ENCODE peak calls at places on chromosomes 3 and 15, in four cellular contexts. C is IMR-90, Y is H1, Z is mesendoderm. V is an unnamed sample.

GRCh38 chr3:5014431-5014830 is 35.2 kb downstream of the BHLHE40 start:
- DNase-seq in Y (no peak), C (no peak), Z (no peak), V (no peak)

GRCh38 chr3:62562017-62562416 is 188.7 kb upstream of the FEZF2 start:
- DNase-seq in C (peak; percentile 69), Y (no peak), Z (no peak), V (no peak)

GRCh38 chr3:65833761-65834505 is 204.8 kb downstream of the MAGI1 start:
- DNase-seq in Y (no peak), C (peak; percentile 80), Z (peak; percentile 85), V (no peak)

GRCh38 chr3:109035082-109035481 is 81.4 kb upstream of the GUCA1C start:
- DNase-seq in Z (no peak), C (no peak), Y (no peak), V (no peak)

GRCh38 chr3:105691053-105691452 is 177.8 kb downstream of the CBLB start:
- DNase-seq in Z (no peak), C (peak; percentile 6), Y (no peak), V (no peak)

GRCh38 chr15:41607033-41607432 is 48.0 kb downstream of the TYRO3 start:
- DNase-seq in Y (no peak), Z (no peak), C (peak; percentile 97), V (no peak)

GRCh38 chr15:78898540-78898939 is 25.9 kb downstream of the MORF4L1 start:
- DNase-seq in Z (no peak), C (no peak), Y (no peak), V (no peak)

GRCh38 chr3:52481819-52482521 is 13.2 kb upstream of the STAB1 start:
- DNase-seq in Y (peak; percentile 93), C (peak; percentile 4), Z (peak; percentile 67), V (peak; percentile 88)

GRCh38 chr3:11716576-11717250 is 73.0 kb upstream of the VGLL4 start:
- DNase-seq in Z (no peak), Y (no peak), C (no peak), V (no peak)

GRCh38 chr15:83304861-83305661 is 20.6 kb upstream of the BNC1 start:
- DNase-seq in C (peak; percentile 26), Y (no peak), Z (no peak), V (no peak)

GRCh38 chr15:72368315-72368714 is 7.5 kb downstream of the HEXA start:
- DNase-seq in Z (no peak), Y (no peak), C (no peak), V (no peak)

GRCh38 chr15:68991723-68992122 is 22.8 kb upstream of the NOX5 start:
- DNase-seq in Y (no peak), C (peak; percentile 9), Z (peak; percentile 65), V (no peak)

GRCh38 chr3:126867526-126868200 is 115.3 kb upstream of the PLXNA1 start:
- DNase-seq in C (no peak), Z (no peak), Y (no peak), V (no peak)

GRCh38 chr15:99014803-99015676 is 7.4 kb upstream of the PGPEP1L start:
- DNase-seq in C (peak; percentile 72), Y (peak; percentile 85), Z (peak; percentile 87), V (peak; percentile 84)

GRCh38 chr3:69925506-69925905 is 74.0 kb upstream of the SAMMSON start:
- DNase-seq in Z (no peak), C (peak; percentile 68), Y (no peak), V (no peak)

GRCh38 chr15:81050259-81050658 is 49.5 kb downstream of the TLNRD1 start:
- DNase-seq in C (no peak), Z (no peak), Y (peak; percentile 19), V (no peak)

GRCh38 chr3:150106752-150107428 is 136.2 kb upstream of the PFN2 start:
- DNase-seq in Y (no peak), Z (peak; percentile 96), C (peak; percentile 91), V (no peak)

GRCh38 chr3:100893590-100893989 is 99.6 kb downstream of the ABI3BP start:
- DNase-seq in C (peak; percentile 66), Y (peak; percentile 53), Z (peak; percentile 70), V (peak; percentile 63)

GRCh38 chr3:14725564-14726420 is 50.9 kb downstream of the C3orf20 start:
- DNase-seq in Z (peak; percentile 21), C (peak; percentile 68), Y (no peak), V (no peak)

GRCh38 chr3:52800079-52800478 is 5.5 kb downstream of the ITIH3 start:
- DNase-seq in Y (no peak), C (no peak), Z (no peak), V (no peak)

DNA sequence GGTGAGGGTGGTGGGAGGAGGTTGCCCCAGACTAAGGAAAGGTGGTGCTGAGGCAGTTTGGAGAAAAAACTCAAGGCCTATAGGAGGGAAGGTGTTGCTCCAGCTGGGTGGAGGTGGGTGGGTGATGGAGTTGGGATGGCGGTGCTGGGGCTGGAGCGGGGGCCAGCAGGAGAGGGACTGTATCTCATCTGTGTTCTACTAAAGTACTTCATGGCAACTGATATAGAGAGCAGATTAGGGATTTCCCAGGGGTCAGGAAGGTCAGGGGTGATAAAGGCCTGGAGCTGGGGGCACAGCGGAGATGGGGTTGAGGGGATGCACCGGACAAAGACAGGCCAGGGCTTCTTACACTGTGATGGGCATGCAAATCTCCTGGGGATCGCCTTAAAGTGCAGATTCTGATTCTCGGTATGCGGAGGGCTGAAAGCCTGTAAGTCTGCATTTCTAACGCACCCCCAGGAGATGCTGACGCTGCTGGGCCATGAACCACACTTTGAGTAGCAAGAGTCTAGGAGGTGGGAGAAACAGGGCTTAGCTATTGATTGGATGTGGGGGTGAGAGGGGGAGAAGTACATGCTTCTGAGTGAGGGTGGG is 4.2 kb downstream of the KLHL40 start:
- DNase-seq in Z (no peak), Y (no peak), C (no peak), V (no peak)
- H4K5ac ChIP-seq in Z (no peak overlapping the region), Y (no peak overlapping the region), C (no peak overlapping the region), V (no peak overlapping the region)

GRCh38 chr3:117745516-117745915 is 1035.9 kb downstream of the TUSC7 start:
- DNase-seq in Y (no peak), C (no peak), Z (no peak), V (no peak)

GRCh38 chr3:117746091-117746490 is 1036.5 kb downstream of the TUSC7 start:
- DNase-seq in C (no peak), Y (no peak), Z (no peak), V (no peak)

GRCh38 chr3:117748131-117748530 is 1038.6 kb downstream of the TUSC7 start:
- DNase-seq in Z (no peak), C (peak; percentile 42), Y (no peak), V (no peak)

GRCh38 chr3:117743962-117744361 is 1034.4 kb downstream of the TUSC7 start:
- DNase-seq in C (no peak), Y (no peak), Z (no peak), V (no peak)

GRCh38 chr3:117744935-117745334 is 1035.4 kb downstream of the TUSC7 start:
- DNase-seq in Z (no peak), Y (no peak), C (no peak), V (no peak)
- H4K5ac ChIP-seq in Z (no peak overlapping the region), Y (no peak overlapping the region), C (no peak overlapping the region), V (no peak overlapping the region)

GRCh38 chr15:74024687-74025086 is 30.2 kb downstream of the PML start:
- DNase-seq in Z (no peak), C (no peak), Y (no peak), V (no peak)
- H4K5ac ChIP-seq in Z (no peak overlapping the region), C (peak overlapping the region; percentile 15), Y (no peak overlapping the region), V (no peak overlapping the region)

GRCh38 chr3:13150624-13151023 is 77.4 kb upstream of the IQSEC1 start:
- DNase-seq in Y (no peak), Z (no peak), C (no peak), V (no peak)

GRCh38 chr3:13149331-13150203 is 76.3 kb upstream of the IQSEC1 start:
- DNase-seq in Z (no peak), Y (no peak), C (no peak), V (no peak)

GRCh38 chr3:13148126-13148525 is 74.9 kb upstream of the IQSEC1 start:
- DNase-seq in C (no peak), Y (no peak), Z (no peak), V (no peak)

GRCh38 chr3:13147344-13147743 is 74.1 kb upstream of the IQSEC1 start:
- DNase-seq in Y (no peak), Z (no peak), C (no peak), V (no peak)

DNA sequence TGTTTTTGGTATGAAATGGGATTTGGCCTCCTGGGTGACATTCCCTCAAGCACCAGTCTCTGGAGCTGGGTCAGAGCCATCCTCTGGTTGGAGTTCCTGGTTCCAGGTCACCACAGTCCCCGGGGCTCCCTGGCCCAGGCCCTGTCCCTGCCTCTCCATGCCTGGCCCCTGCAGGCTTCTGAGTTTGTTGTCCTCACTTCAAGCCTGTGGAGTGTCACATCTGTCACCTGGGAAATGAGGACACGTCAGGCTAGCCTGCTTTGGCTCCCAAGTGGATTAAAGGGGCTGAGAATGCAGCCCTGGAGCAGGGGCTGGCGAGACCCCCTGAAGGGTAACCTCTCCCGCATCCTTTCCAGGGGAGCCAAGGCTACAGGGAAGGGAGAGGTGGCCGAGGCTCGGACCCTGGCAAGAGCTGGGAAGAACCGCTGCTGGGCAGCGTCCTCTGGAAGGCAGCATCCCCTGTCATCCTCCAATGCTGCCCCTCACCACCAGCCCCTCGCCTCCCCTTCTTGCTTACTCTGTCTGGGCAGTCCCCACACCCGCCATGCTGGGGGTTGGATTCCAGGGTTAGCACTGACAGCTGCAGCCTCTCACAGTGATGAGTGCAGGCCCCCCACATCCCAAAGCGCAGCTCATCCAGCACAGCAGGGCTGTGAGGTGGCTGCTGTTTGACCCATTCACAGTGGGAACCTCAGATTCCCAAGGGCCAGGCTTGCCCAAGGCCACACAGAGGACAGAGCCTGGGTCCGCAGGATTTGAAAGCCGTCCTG is 75.5 kb upstream of the IQSEC1 start:
- DNase-seq in Z (no peak), C (no peak), Y (no peak), V (no peak)
- H4K5ac ChIP-seq in Z (no peak overlapping the region), C (no peak overlapping the region), Y (no peak overlapping the region), V (no peak overlapping the region)

DNA sequence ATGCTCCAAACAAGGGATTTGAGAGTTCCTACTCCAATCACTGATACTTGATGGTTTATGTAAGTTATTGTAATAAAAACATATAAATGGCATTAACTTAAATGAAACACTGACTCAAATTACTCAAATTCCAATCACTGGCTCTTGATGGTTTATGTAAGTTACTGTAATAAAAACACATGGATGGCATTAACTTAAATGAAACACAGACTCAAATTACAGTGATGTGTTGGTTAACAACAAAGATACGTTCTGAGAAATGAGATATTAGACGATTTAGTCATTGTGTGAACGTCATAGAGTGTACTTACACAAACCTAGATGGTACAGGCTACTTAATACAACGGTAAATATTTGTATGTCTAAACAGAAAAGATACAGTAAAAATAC is 6.6 kb downstream of the MOBP start:
- DNase-seq in C (no peak), Z (no peak), Y (no peak), V (no peak)
- H4K5ac ChIP-seq in C (no peak overlapping the region), Z (no peak overlapping the region), Y (no peak overlapping the region), V (no peak overlapping the region)

GRCh38 chr15:40063563-40064011 is 24.6 kb upstream of the SRP14 start:
- DNase-seq in Y (no peak), C (peak; percentile 50), Z (no peak), V (no peak)
- H4K5ac ChIP-seq in Y (no peak overlapping the region), C (peak overlapping the region; percentile 39), Z (no peak overlapping the region), V (no peak overlapping the region)

GRCh38 chr3:192397012-192397411 is 330.3 kb downstream of the FGF12 start:
- DNase-seq in C (no peak), Z (no peak), Y (no peak), V (no peak)

DNA sequence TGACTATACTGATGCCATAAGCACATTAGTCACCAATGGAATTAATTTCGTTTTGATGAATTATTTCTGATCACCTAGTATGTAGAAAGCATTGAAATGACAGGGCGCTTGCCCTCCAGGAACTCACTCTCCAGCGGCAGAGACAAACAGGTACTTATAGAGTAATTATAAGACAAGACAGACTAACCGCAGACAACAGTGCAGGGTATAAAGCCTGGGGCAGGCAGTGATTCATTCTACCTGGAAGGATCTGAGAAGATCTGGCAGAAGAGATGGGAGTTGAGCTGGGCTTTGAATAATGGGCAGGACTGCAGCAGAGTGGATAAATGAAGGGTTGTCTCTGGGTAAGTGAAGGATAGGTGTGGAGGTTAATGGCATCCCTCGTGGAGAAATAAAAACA is 331.8 kb downstream of the FGF12 start:
- DNase-seq in Y (no peak), C (no peak), Z (no peak), V (no peak)
- H4K5ac ChIP-seq in Y (no peak overlapping the region), C (no peak overlapping the region), Z (no peak overlapping the region), V (no peak overlapping the region)